ENCODE peak calls at places on chromosomes 5 and 9, in seven cellular contexts. One of them, this sample, is unnamed.

GRCh38 chr9:114027901-114028465 is 50.1 kb downstream of the AMBP start:
- DNase-seq in mesenchymal stem cell: no peak
- DNase-seq in neuronal stem cell: no peak
- DNase-seq in mesendoderm: no peak
- DNase-seq in H1: no peak
- DNase-seq in trophoblast cell: no peak
- DNase-seq in IMR-90: no peak
- DNase-seq in this sample: no peak

GRCh38 chr9:126491256-126491879 is 122.4 kb upstream of the LMX1B start:
- DNase-seq in mesendoderm: peak
- DNase-seq in IMR-90: peak
- DNase-seq in trophoblast cell: peak
- DNase-seq in mesenchymal stem cell: peak
- DNase-seq in H1: no peak
- DNase-seq in neuronal stem cell: peak
- DNase-seq in this sample: no peak

GRCh38 chr5:61280205-61280604 is 51.9 kb upstream of the ZSWIM6 start:
- DNase-seq in neuronal stem cell: no peak
- DNase-seq in IMR-90: peak
- DNase-seq in mesenchymal stem cell: peak
- DNase-seq in trophoblast cell: no peak
- DNase-seq in mesendoderm: no peak
- DNase-seq in H1: no peak
- DNase-seq in this sample: no peak

GRCh38 chr9:1837453-1838084 is 177.6 kb upstream of the SMARCA2 start:
- DNase-seq in mesendoderm: peak
- DNase-seq in trophoblast cell: peak
- DNase-seq in H1: peak
- DNase-seq in mesenchymal stem cell: no peak
- DNase-seq in neuronal stem cell: peak
- DNase-seq in IMR-90: peak
- DNase-seq in this sample: peak

GRCh38 chr5:83343345-83343744 is 128.2 kb upstream of the VCAN start:
- DNase-seq in trophoblast cell: no peak
- DNase-seq in mesenchymal stem cell: no peak
- DNase-seq in mesendoderm: no peak
- DNase-seq in IMR-90: no peak
- DNase-seq in neuronal stem cell: no peak
- DNase-seq in H1: no peak
- DNase-seq in this sample: no peak

GRCh38 chr9:3473402-3473801 is 52.4 kb downstream of the RFX3 start:
- DNase-seq in mesendoderm: no peak
- DNase-seq in H1: no peak
- DNase-seq in IMR-90: no peak
- DNase-seq in trophoblast cell: no peak
- DNase-seq in neuronal stem cell: no peak
- DNase-seq in mesenchymal stem cell: no peak
- DNase-seq in this sample: no peak

GRCh38 chr5:14131855-14132503 is 11.2 kb upstream of the TRIO start:
- DNase-seq in trophoblast cell: no peak
- DNase-seq in neuronal stem cell: no peak
- DNase-seq in IMR-90: no peak
- DNase-seq in H1: no peak
- DNase-seq in mesendoderm: no peak
- DNase-seq in mesenchymal stem cell: no peak
- DNase-seq in this sample: no peak

GRCh38 chr9:16191691-16192402 is 639.0 kb downstream of the CCDC171 start:
- DNase-seq in neuronal stem cell: peak
- DNase-seq in trophoblast cell: peak
- DNase-seq in mesenchymal stem cell: peak
- DNase-seq in mesendoderm: peak
- DNase-seq in IMR-90: peak
- DNase-seq in H1: peak
- DNase-seq in this sample: peak

GRCh38 chr5:52994266-52994665 is 5.1 kb downstream of the ITGA2 start:
- DNase-seq in trophoblast cell: no peak
- DNase-seq in mesenchymal stem cell: no peak
- DNase-seq in H1: no peak
- DNase-seq in IMR-90: peak
- DNase-seq in neuronal stem cell: no peak
- DNase-seq in mesendoderm: no peak
- DNase-seq in this sample: no peak

GRCh38 chr9:132372177-132373095 is 17.6 kb upstream of the SETX start:
- DNase-seq in trophoblast cell: peak
- DNase-seq in mesenchymal stem cell: peak
- DNase-seq in IMR-90: peak
- DNase-seq in mesendoderm: peak
- DNase-seq in H1: no peak
- DNase-seq in neuronal stem cell: no peak
- DNase-seq in this sample: no peak

GRCh38 chr5:143181173-143181572 is 222.3 kb downstream of the NR3C1 start:
- DNase-seq in neuronal stem cell: no peak
- DNase-seq in trophoblast cell: no peak
- DNase-seq in IMR-90: no peak
- DNase-seq in mesendoderm: no peak
- DNase-seq in H1: no peak
- DNase-seq in mesenchymal stem cell: no peak
- DNase-seq in this sample: no peak

GRCh38 chr5:143183989-143184388 is 219.5 kb downstream of the NR3C1 start:
- DNase-seq in trophoblast cell: no peak
- DNase-seq in mesendoderm: no peak
- DNase-seq in mesenchymal stem cell: no peak
- DNase-seq in H1: no peak
- DNase-seq in IMR-90: no peak
- DNase-seq in neuronal stem cell: no peak
- DNase-seq in this sample: no peak

GRCh38 chr5:143182106-143182505 is 221.4 kb downstream of the NR3C1 start:
- DNase-seq in H1: no peak
- DNase-seq in mesendoderm: no peak
- DNase-seq in mesenchymal stem cell: no peak
- DNase-seq in IMR-90: no peak
- DNase-seq in neuronal stem cell: no peak
- DNase-seq in trophoblast cell: no peak
- DNase-seq in this sample: no peak

GRCh38 chr5:143180751-143181150 is 222.7 kb downstream of the NR3C1 start:
- DNase-seq in neuronal stem cell: no peak
- DNase-seq in trophoblast cell: no peak
- DNase-seq in mesenchymal stem cell: no peak
- DNase-seq in H1: no peak
- DNase-seq in mesendoderm: no peak
- DNase-seq in IMR-90: no peak
- DNase-seq in this sample: no peak

GRCh38 chr5:143182901-143183820 is 220.3 kb downstream of the NR3C1 start:
- DNase-seq in H1: no peak
- DNase-seq in mesenchymal stem cell: no peak
- DNase-seq in trophoblast cell: no peak
- DNase-seq in neuronal stem cell: no peak
- DNase-seq in IMR-90: peak
- DNase-seq in mesendoderm: peak
- DNase-seq in this sample: no peak
- H3K4ac ChIP-seq in H1: no peak
- H3K4ac ChIP-seq in mesenchymal stem cell: no peak
- H3K4ac ChIP-seq in trophoblast cell: no peak
- H3K4ac ChIP-seq in neuronal stem cell: no peak
- H3K4ac ChIP-seq in IMR-90: no peak
- H3K4ac ChIP-seq in mesendoderm: no peak
- H3K4ac ChIP-seq in this sample: no peak

DNA sequence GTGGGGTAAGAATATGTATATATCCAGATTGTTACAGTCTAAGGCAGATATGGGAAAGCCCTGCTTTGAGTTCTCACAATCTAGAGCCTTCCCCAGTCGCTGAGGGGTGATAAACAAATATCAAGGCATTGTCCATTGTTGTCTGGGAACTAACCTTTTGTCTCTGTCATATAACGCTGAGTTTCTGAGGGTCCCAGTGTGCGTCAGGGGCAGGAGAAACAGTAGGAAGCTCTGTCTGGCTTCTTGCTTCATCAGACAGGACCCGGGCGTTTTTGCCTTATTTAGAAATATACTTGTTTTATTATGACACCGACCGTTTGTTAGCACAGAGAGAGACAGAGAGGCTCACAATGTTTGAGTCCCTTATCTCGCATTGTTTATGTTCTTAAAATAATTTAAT is 204.9 kb upstream of the GAS1 start:
- DNase-seq in mesendoderm: no peak
- DNase-seq in IMR-90: no peak
- DNase-seq in H1: no peak
- DNase-seq in trophoblast cell: no peak
- DNase-seq in neuronal stem cell: no peak
- DNase-seq in mesenchymal stem cell: peak
- DNase-seq in this sample: no peak
- H3K4ac ChIP-seq in mesendoderm: no peak
- H3K4ac ChIP-seq in IMR-90: peak
- H3K4ac ChIP-seq in H1: no peak
- H3K4ac ChIP-seq in trophoblast cell: no peak
- H3K4ac ChIP-seq in neuronal stem cell: no peak
- H3K4ac ChIP-seq in mesenchymal stem cell: no peak
- H3K4ac ChIP-seq in this sample: no peak

GRCh38 chr5:109404428-109404960 is 5.3 kb downstream of the PJA2 start:
- DNase-seq in mesendoderm: no peak
- DNase-seq in trophoblast cell: no peak
- DNase-seq in mesenchymal stem cell: no peak
- DNase-seq in neuronal stem cell: no peak
- DNase-seq in IMR-90: no peak
- DNase-seq in H1: no peak
- DNase-seq in this sample: no peak
- H3K4ac ChIP-seq in mesendoderm: no peak
- H3K4ac ChIP-seq in trophoblast cell: peak
- H3K4ac ChIP-seq in mesenchymal stem cell: no peak
- H3K4ac ChIP-seq in neuronal stem cell: no peak
- H3K4ac ChIP-seq in IMR-90: no peak
- H3K4ac ChIP-seq in H1: no peak
- H3K4ac ChIP-seq in this sample: no peak

GRCh38 chr9:28853487-28853886 is 1280.2 kb upstream of the C9orf72 start:
- DNase-seq in trophoblast cell: no peak
- DNase-seq in neuronal stem cell: no peak
- DNase-seq in H1: no peak
- DNase-seq in mesenchymal stem cell: no peak
- DNase-seq in mesendoderm: peak
- DNase-seq in IMR-90: no peak
- DNase-seq in this sample: peak
- H3K4ac ChIP-seq in trophoblast cell: no peak
- H3K4ac ChIP-seq in neuronal stem cell: no peak
- H3K4ac ChIP-seq in H1: no peak
- H3K4ac ChIP-seq in mesenchymal stem cell: no peak
- H3K4ac ChIP-seq in mesendoderm: no peak
- H3K4ac ChIP-seq in IMR-90: no peak
- H3K4ac ChIP-seq in this sample: no peak

DNA sequence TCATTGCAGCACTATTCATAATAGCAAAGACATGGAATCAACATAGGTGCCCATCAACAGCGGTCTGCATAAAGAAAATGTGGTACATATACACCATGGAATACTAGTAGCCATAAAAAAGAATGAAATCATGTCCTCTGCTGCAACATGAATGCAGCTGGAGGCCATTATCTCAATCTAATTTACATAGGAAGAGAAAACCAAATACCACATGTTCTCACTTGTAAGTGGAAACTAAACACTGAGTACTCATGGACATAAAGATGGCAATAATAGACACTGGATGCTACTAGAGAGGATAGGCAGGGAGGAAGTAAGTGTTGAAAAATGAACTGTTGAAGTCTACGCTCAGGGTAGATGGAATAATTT is 203.9 kb upstream of the CDH9 start:
- DNase-seq in trophoblast cell: no peak
- DNase-seq in IMR-90: no peak
- DNase-seq in neuronal stem cell: no peak
- DNase-seq in mesendoderm: no peak
- DNase-seq in H1: no peak
- DNase-seq in mesenchymal stem cell: no peak
- DNase-seq in this sample: no peak
- H3K4ac ChIP-seq in trophoblast cell: no peak
- H3K4ac ChIP-seq in IMR-90: peak
- H3K4ac ChIP-seq in neuronal stem cell: no peak
- H3K4ac ChIP-seq in mesendoderm: no peak
- H3K4ac ChIP-seq in H1: no peak
- H3K4ac ChIP-seq in mesenchymal stem cell: no peak
- H3K4ac ChIP-seq in this sample: no peak

GRCh38 chr9:87787735-87788134 is 61.8 kb downstream of the CTSL start:
- DNase-seq in mesenchymal stem cell: peak
- DNase-seq in H1: no peak
- DNase-seq in trophoblast cell: no peak
- DNase-seq in neuronal stem cell: no peak
- DNase-seq in IMR-90: no peak
- DNase-seq in mesendoderm: no peak
- DNase-seq in this sample: no peak
- H3K4ac ChIP-seq in mesenchymal stem cell: no peak
- H3K4ac ChIP-seq in H1: no peak
- H3K4ac ChIP-seq in trophoblast cell: no peak
- H3K4ac ChIP-seq in neuronal stem cell: no peak
- H3K4ac ChIP-seq in IMR-90: no peak
- H3K4ac ChIP-seq in mesendoderm: no peak
- H3K4ac ChIP-seq in this sample: no peak